ENCODE peak calls at places on chromosome 21, in four cellular contexts. One of them, this sample, is unnamed.

GRCh38 chr21:28074676-28075075 is 918.0 kb downstream of the LTN1 start:
- DNase-seq in GM04504: no peak
- DNase-seq in AML-193: no peak
- DNase-seq in HT1080: no peak
- DNase-seq in this sample: no peak

GRCh38 chr21:34336756-34337391 is 26.9 kb upstream of the KCNE2 start:
- DNase-seq in GM04504: no peak
- DNase-seq in AML-193: no peak
- DNase-seq in HT1080: peak
- DNase-seq in this sample: no peak

GRCh38 chr21:46500224-46500861 is 41.7 kb downstream of the DIP2A start:
- DNase-seq in GM04504: no peak
- DNase-seq in AML-193: no peak
- DNase-seq in HT1080: peak
- DNase-seq in this sample: peak

GRCh38 chr21:39232926-39233325 is 49.7 kb upstream of the PSMG1 start:
- DNase-seq in GM04504: peak
- DNase-seq in AML-193: no peak
- DNase-seq in HT1080: no peak
- DNase-seq in this sample: no peak

GRCh38 chr21:41256771-41257702 is 59.6 kb upstream of the FAM3B start:
- DNase-seq in GM04504: no peak
- DNase-seq in AML-193: no peak
- DNase-seq in HT1080: no peak
- DNase-seq in this sample: no peak

GRCh38 chr21:24852610-24853195 is 754.6 kb downstream of the MRPL39 start:
- DNase-seq in GM04504: no peak
- DNase-seq in AML-193: no peak
- DNase-seq in HT1080: peak
- DNase-seq in this sample: peak

GRCh38 chr21:33380483-33380998 is 22.7 kb upstream of the IFNGR2 start:
- DNase-seq in GM04504: peak
- DNase-seq in AML-193: peak
- DNase-seq in HT1080: peak
- DNase-seq in this sample: peak

GRCh38 chr21:41684381-41685245 is 82.2 kb downstream of the RIPK4 start:
- DNase-seq in GM04504: peak
- DNase-seq in AML-193: no peak
- DNase-seq in HT1080: peak
- DNase-seq in this sample: peak

GRCh38 chr21:37130971-37131370 is 57.9 kb downstream of the TTC3 start:
- DNase-seq in GM04504: no peak
- DNase-seq in AML-193: no peak
- DNase-seq in HT1080: peak
- DNase-seq in this sample: peak

GRCh38 chr21:16258834-16259611 is 529.2 kb downstream of the USP25 start:
- DNase-seq in GM04504: no peak
- DNase-seq in AML-193: no peak
- DNase-seq in HT1080: no peak
- DNase-seq in this sample: no peak

GRCh38 chr21:31636874-31637273 is 22.6 kb upstream of the SOD1 start:
- DNase-seq in GM04504: no peak
- DNase-seq in AML-193: no peak
- DNase-seq in HT1080: no peak
- DNase-seq in this sample: no peak

GRCh38 chr21:31326478-31327247 is 17.4 kb downstream of the TIAM1 start:
- DNase-seq in GM04504: no peak
- DNase-seq in AML-193: peak
- DNase-seq in HT1080: peak
- DNase-seq in this sample: no peak

GRCh38 chr21:32257952-32258785 is 20.7 kb downstream of the MIS18A start:
- DNase-seq in GM04504: peak
- DNase-seq in AML-193: peak
- DNase-seq in HT1080: peak
- DNase-seq in this sample: peak

GRCh38 chr21:21851657-21852056 is 853.4 kb downstream of the NCAM2 start:
- DNase-seq in GM04504: no peak
- DNase-seq in AML-193: no peak
- DNase-seq in HT1080: peak
- DNase-seq in this sample: no peak

GRCh38 chr21:45136927-45137611 is 62.7 kb downstream of the ADARB1 start:
- DNase-seq in GM04504: peak
- DNase-seq in AML-193: peak
- DNase-seq in HT1080: peak
- DNase-seq in this sample: peak

GRCh38 chr21:36818051-36818450 is 119.1 kb downstream of the SIM2 start:
- DNase-seq in GM04504: no peak
- DNase-seq in AML-193: no peak
- DNase-seq in HT1080: no peak
- DNase-seq in this sample: no peak

GRCh38 chr21:40516336-40516735 is 330.6 kb downstream of the DSCAM start:
- DNase-seq in GM04504: no peak
- DNase-seq in AML-193: peak
- DNase-seq in HT1080: no peak
- DNase-seq in this sample: no peak

GRCh38 chr21:39681845-39682244 is 63.1 kb upstream of the IGSF5 start:
- DNase-seq in GM04504: peak
- DNase-seq in AML-193: no peak
- DNase-seq in HT1080: no peak
- DNase-seq in this sample: no peak

GRCh38 chr21:45504516-45505415 is 37.5 kb downstream of the SLC19A1 start:
- DNase-seq in GM04504: no peak
- DNase-seq in AML-193: no peak
- DNase-seq in HT1080: no peak
- DNase-seq in this sample: no peak

GRCh38 chr21:30189763-30190162 is 23.2 kb upstream of the CLDN17 start:
- DNase-seq in GM04504: no peak
- DNase-seq in AML-193: no peak
- DNase-seq in HT1080: no peak
- DNase-seq in this sample: no peak

GRCh38 chr21:42426876-42427480 is 23.3 kb downstream of the UBASH3A start:
- DNase-seq in GM04504: no peak
- DNase-seq in AML-193: no peak
- DNase-seq in HT1080: no peak
- DNase-seq in this sample: no peak

GRCh38 chr21:44281801-44282200 is 3.9 kb upstream of the AIRE start:
- DNase-seq in GM04504: no peak
- DNase-seq in AML-193: no peak
- DNase-seq in HT1080: no peak
- DNase-seq in this sample: no peak

GRCh38 chr21:39674794-39675193 is 62.1 kb downstream of the B3GALT5 start:
- DNase-seq in GM04504: no peak
- DNase-seq in AML-193: no peak
- DNase-seq in HT1080: no peak
- DNase-seq in this sample: no peak

GRCh38 chr21:33378081-33378480 is 25.1 kb upstream of the IFNGR2 start:
- DNase-seq in GM04504: no peak
- DNase-seq in AML-193: no peak
- DNase-seq in HT1080: no peak
- DNase-seq in this sample: no peak

GRCh38 chr21:15520811-15521643 is 208.8 kb upstream of the USP25 start:
- DNase-seq in GM04504: peak
- DNase-seq in AML-193: peak
- DNase-seq in HT1080: peak
- DNase-seq in this sample: peak

GRCh38 chr21:37849703-37850102 is 66.6 kb downstream of the KCNJ6 start:
- DNase-seq in GM04504: no peak
- DNase-seq in AML-193: no peak
- DNase-seq in HT1080: peak
- DNase-seq in this sample: peak

GRCh38 chr21:45378258-45378966 is 26.6 kb upstream of the COL18A1 start:
- DNase-seq in GM04504: peak
- DNase-seq in AML-193: no peak
- DNase-seq in HT1080: no peak
- DNase-seq in this sample: no peak

GRCh38 chr21:45950740-45951515 is 30.6 kb upstream of the COL6A1 start:
- DNase-seq in GM04504: no peak
- DNase-seq in AML-193: no peak
- DNase-seq in HT1080: peak
- DNase-seq in this sample: peak

GRCh38 chr21:37061926-37062591 is 10.8 kb downstream of the PIGP start:
- DNase-seq in GM04504: no peak
- DNase-seq in AML-193: no peak
- DNase-seq in HT1080: no peak
- DNase-seq in this sample: no peak

GRCh38 chr21:46608672-46609111 is 3.8 kb upstream of the S100B start:
- DNase-seq in GM04504: no peak
- DNase-seq in AML-193: no peak
- DNase-seq in HT1080: no peak
- DNase-seq in this sample: no peak

GRCh38 chr21:41065539-41065938 is 102.4 kb upstream of the BACE2 start:
- DNase-seq in GM04504: no peak
- DNase-seq in AML-193: no peak
- DNase-seq in HT1080: no peak
- DNase-seq in this sample: peak

GRCh38 chr21:19322360-19322759 is 918.8 kb upstream of the TMPRSS15 start:
- DNase-seq in GM04504: no peak
- DNase-seq in AML-193: no peak
- DNase-seq in HT1080: no peak
- DNase-seq in this sample: no peak

GRCh38 chr21:42312626-42313104 is 2.5 kb downstream of the TFF3 start:
- DNase-seq in GM04504: no peak
- DNase-seq in AML-193: no peak
- DNase-seq in HT1080: no peak
- DNase-seq in this sample: no peak

GRCh38 chr21:37489553-37489952 is 123.0 kb downstream of the DYRK1A start:
- DNase-seq in GM04504: no peak
- DNase-seq in AML-193: no peak
- DNase-seq in HT1080: no peak
- DNase-seq in this sample: no peak

GRCh38 chr21:43303240-43304178 is 123.4 kb downstream of the SIK1 start:
- DNase-seq in GM04504: no peak
- DNase-seq in AML-193: no peak
- DNase-seq in HT1080: no peak
- DNase-seq in this sample: no peak

GRCh38 chr21:14096577-14096976 is 114.2 kb downstream of the LIPI start:
- DNase-seq in GM04504: no peak
- DNase-seq in AML-193: no peak
- DNase-seq in HT1080: no peak
- DNase-seq in this sample: no peak

GRCh38 chr21:38775733-38776132 is 30.0 kb upstream of the ETS2 start:
- DNase-seq in GM04504: no peak
- DNase-seq in AML-193: no peak
- DNase-seq in HT1080: no peak
- DNase-seq in this sample: no peak

GRCh38 chr21:22200378-22201092 is 1202.3 kb downstream of the NCAM2 start:
- DNase-seq in GM04504: no peak
- DNase-seq in AML-193: no peak
- DNase-seq in HT1080: no peak
- DNase-seq in this sample: no peak

GRCh38 chr21:34498623-34499022 is 13.4 kb downstream of the KCNE1 start:
- DNase-seq in GM04504: no peak
- DNase-seq in AML-193: no peak
- DNase-seq in HT1080: no peak
- DNase-seq in this sample: no peak